ENCODE peak calls at places on chromosomes 6 and 20, in eight cellular contexts. U is suprapubic skin, S is right lobe of liver, B is body of pancreas, D is sigmoid colon, Q is tibial nerve, M is heart left ventricle, Y is transverse colon. V is an unnamed sample.

GRCh38 chr6:152246554-152247337 is 390.4 kb downstream of the SYNE1 start:
- DNase-seq in U (no peak), Q (no peak), Y (no peak), M (no peak), S (no peak), D (no peak), B (no peak), V (no peak)

GRCh38 chr6:119129148-119129967 is 50.9 kb upstream of the FAM184A start:
- DNase-seq in B (no peak), D (no peak), M (no peak), S (no peak), Y (no peak), Q (no peak), U (no peak), V (no peak)

GRCh38 chr6:26045939-26046368 is 41.3 kb upstream of the HFE start:
- DNase-seq in S (no peak), Q (no peak), M (no peak), B (no peak), D (no peak), U (no peak), Y (no peak), V (no peak)

GRCh38 chr6:37456126-37456525 is 23.1 kb downstream of the CMTR1 start:
- DNase-seq in B (no peak), Y (no peak), D (no peak), S (no peak), U (no peak), Q (no peak), M (no peak), V (peak)

GRCh38 chr6:57147401-57147800 is 24.7 kb upstream of the BAG2 start:
- DNase-seq in Q (no peak), S (no peak), D (no peak), U (no peak), B (no peak), Y (no peak), M (no peak), V (no peak)

GRCh38 chr6:28683945-28684538 is 158.4 kb downstream of the GPX5 start:
- DNase-seq in U (no peak), Q (no peak), M (no peak), S (no peak), D (no peak), B (peak), Y (peak), V (no peak)

GRCh38 chr6:145904391-145904790 is 59.8 kb downstream of the SHPRH start:
- DNase-seq in D (no peak), Q (no peak), U (no peak), Y (no peak), M (no peak), B (no peak), S (no peak), V (no peak)

GRCh38 chr20:25454153-25454900 is 46.9 kb downstream of the GINS1 start:
- DNase-seq in B (no peak), Q (no peak), U (no peak), D (no peak), M (no peak), S (no peak), Y (no peak), V (no peak)

GRCh38 chr6:89928604-89929003 is 34.3 kb downstream of the GJA10 start:
- DNase-seq in S (no peak), U (no peak), M (no peak), D (no peak), Q (no peak), B (no peak), Y (no peak), V (no peak)

GRCh38 chr6:129203190-129203900 is 320.4 kb downstream of the LAMA2 start:
- DNase-seq in B (no peak), M (no peak), U (no peak), S (no peak), Y (no peak), D (no peak), Q (no peak), V (no peak)

GRCh38 chr6:125124250-125124777 is 29.3 kb upstream of the TPD52L1 start:
- DNase-seq in Q (no peak), S (peak), M (no peak), Y (no peak), B (no peak), U (no peak), D (no peak), V (no peak)

GRCh38 chr6:52526634-52527033 is 50.2 kb downstream of the TRAM2 start:
- DNase-seq in S (no peak), Y (no peak), U (no peak), M (no peak), Q (no peak), B (no peak), D (no peak), V (no peak)

GRCh38 chr6:13256614-13257013 is 71.7 kb downstream of the TBC1D7 start:
- DNase-seq in Y (no peak), M (no peak), Q (no peak), B (no peak), S (no peak), U (no peak), D (no peak), V (peak)

GRCh38 chr6:42104807-42105713 is 37.4 kb downstream of the C6orf132 start:
- DNase-seq in S (no peak), D (no peak), M (no peak), Y (no peak), B (no peak), Q (no peak), U (no peak), V (no peak)

GRCh38 chr20:13211956-13212618 is 9.0 kb upstream of the ISM1 start:
- DNase-seq in U (no peak), Q (no peak), M (no peak), D (no peak), B (no peak), Y (no peak), S (no peak), V (no peak)

GRCh38 chr20:20875716-20876115 is 163.3 kb upstream of the RALGAPA2 start:
- DNase-seq in Y (no peak), U (no peak), M (no peak), S (no peak), B (no peak), Q (no peak), D (no peak), V (no peak)

GRCh38 chr6:118294906-118295305 is 253.2 kb upstream of the PLN start:
- DNase-seq in U (no peak), D (no peak), B (no peak), Y (no peak), S (no peak), M (no peak), Q (no peak), V (no peak)

GRCh38 chr20:57678340-57678739 is 31.5 kb downstream of the PMEPA1 start:
- DNase-seq in D (no peak), M (peak), Q (no peak), B (no peak), S (no peak), U (no peak), Y (peak), V (no peak)

GRCh38 chr20:24892522-24892921 is 56.5 kb upstream of the CST7 start:
- DNase-seq in S (no peak), Q (no peak), D (peak), Y (no peak), M (no peak), U (no peak), B (no peak), V (no peak)

GRCh38 chr6:20034408-20034769 is 177.9 kb downstream of the MBOAT1 start:
- DNase-seq in Q (no peak), Y (no peak), M (no peak), D (no peak), S (no peak), U (no peak), B (no peak), V (no peak)

GRCh38 chr6:142276256-142276655 is 25.6 kb upstream of the ADGRG6 start:
- DNase-seq in U (no peak), Y (no peak), M (no peak), S (no peak), B (no peak), Q (no peak), D (no peak), V (no peak)

GRCh38 chr6:69487688-69488087 is 309.1 kb downstream of the LMBRD1 start:
- DNase-seq in B (no peak), S (no peak), Y (no peak), U (no peak), D (no peak), Q (no peak), M (no peak), V (no peak)

GRCh38 chr6:150157076-150157475 is 14.2 kb downstream of the PPP1R14C start:
- DNase-seq in S (no peak), Q (no peak), Y (no peak), B (no peak), M (no peak), U (no peak), D (no peak), V (no peak)

GRCh38 chr20:49346682-49347081 is 68.8 kb upstream of the ZNFX1 start:
- DNase-seq in D (no peak), B (no peak), Q (no peak), U (no peak), M (no peak), Y (no peak), S (no peak), V (no peak)

GRCh38 chr6:71446084-71446869 is 157.7 kb downstream of the OGFRL1 start:
- DNase-seq in B (no peak), Q (no peak), M (no peak), D (no peak), Y (no peak), U (no peak), S (no peak), V (no peak)

GRCh38 chr6:64516393-64516792 is 880.8 kb downstream of the PHF3 start:
- DNase-seq in B (no peak), S (no peak), M (no peak), Y (no peak), Q (no peak), D (no peak), U (no peak), V (no peak)

GRCh38 chr6:1485678-1486077 is 96.3 kb downstream of the FOXF2 start:
- DNase-seq in S (no peak), M (no peak), Q (no peak), D (no peak), Y (no peak), U (no peak), B (no peak), V (peak)

GRCh38 chr20:3890410-3890751 is 1.2 kb downstream of the PANK2 start:
- DNase-seq in M (no peak), D (peak), U (no peak), B (no peak), Q (no peak), Y (no peak), S (no peak), V (no peak)

GRCh38 chr6:11780097-11780428 is 1.5 kb upstream of the ADTRP start:
- DNase-seq in Q (no peak), M (no peak), S (no peak), D (no peak), U (no peak), Y (no peak), B (no peak), V (no peak)

GRCh38 chr6:24274441-24275083 is 83.3 kb downstream of the DCDC2 start:
- DNase-seq in U (no peak), Q (no peak), M (no peak), S (no peak), D (no peak), Y (no peak), B (no peak), V (no peak)

GRCh38 chr6:15523679-15524630 is 138.9 kb downstream of the DTNBP1 start:
- DNase-seq in M (no peak), Y (no peak), U (peak), Q (no peak), D (no peak), B (no peak), S (no peak), V (peak)

GRCh38 chr6:69584913-69585729 is 211.7 kb downstream of the LMBRD1 start:
- DNase-seq in M (no peak), Q (no peak), D (no peak), U (no peak), B (no peak), Y (no peak), S (no peak), V (no peak)

GRCh38 chr6:18207949-18208348 is 52.7 kb downstream of the KDM1B start:
- DNase-seq in B (no peak), U (no peak), Y (no peak), S (no peak), D (no peak), Q (no peak), M (no peak), V (no peak)

GRCh38 chr6:70280462-70280861 is 22.4 kb downstream of the COL9A1 start:
- DNase-seq in M (no peak), Y (peak), S (peak), Q (no peak), U (no peak), D (no peak), B (peak), V (no peak)

GRCh38 chr6:167049275-167049674 is 50.1 kb downstream of the CEP43 start:
- DNase-seq in D (no peak), B (no peak), S (no peak), U (no peak), M (no peak), Q (no peak), Y (no peak), V (no peak)

GRCh38 chr6:167044696-167045095 is 45.5 kb downstream of the CEP43 start:
- DNase-seq in Q (no peak), M (no peak), U (no peak), S (no peak), Y (no peak), D (no peak), B (no peak), V (no peak)

GRCh38 chr6:167046861-167047495 is 47.8 kb downstream of the CEP43 start:
- DNase-seq in U (no peak), B (no peak), Q (no peak), Y (no peak), S (no peak), D (no peak), M (no peak), V (no peak)

GRCh38 chr6:167047554-167047953 is 48.4 kb downstream of the CEP43 start:
- DNase-seq in Q (no peak), M (no peak), D (no peak), S (no peak), Y (peak), B (no peak), U (no peak), V (no peak)

DNA sequence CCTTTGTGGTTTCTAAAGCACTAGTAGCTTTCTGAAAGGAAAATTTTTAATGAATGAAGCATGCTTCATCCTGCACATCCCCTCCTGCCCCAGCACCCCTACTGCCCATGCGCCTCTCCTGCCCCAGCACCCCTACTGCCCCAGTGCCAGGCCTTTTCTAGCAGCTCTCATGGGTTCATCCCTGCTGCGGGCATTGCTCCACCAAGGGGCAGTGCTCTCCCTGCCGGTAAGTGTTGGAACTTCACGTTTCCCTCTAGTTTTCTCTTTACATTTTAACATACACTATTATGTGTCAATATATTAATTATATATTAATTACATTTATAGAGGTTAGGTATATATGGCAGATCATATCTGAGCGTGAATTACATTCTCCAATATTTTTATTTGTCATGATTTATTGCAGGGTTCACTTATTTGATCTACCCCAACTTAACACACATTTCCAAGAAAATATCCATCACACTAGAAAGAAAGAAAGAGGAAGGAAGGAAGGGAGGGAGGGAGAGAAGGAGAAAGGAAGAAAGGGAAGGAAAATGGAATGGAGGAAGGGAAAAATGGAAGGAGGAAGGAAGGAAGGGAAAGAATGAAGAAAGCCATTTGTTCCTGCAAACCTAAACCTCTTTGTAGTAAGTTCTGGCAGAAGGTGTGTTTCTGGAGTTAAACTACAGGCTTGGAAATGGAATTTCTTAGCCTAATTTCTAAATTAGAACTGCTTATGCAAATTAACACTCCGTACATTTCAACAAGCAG is 46.8 kb downstream of the CEP43 start:
- DNase-seq in U (no peak), M (no peak), S (no peak), Q (no peak), Y (no peak), D (no peak), B (no peak), V (no peak)
- TF ChIP-seq CTCF in U (no peak), M (no peak), S (peak), Q (no peak), Y (no peak), D (no peak), B (no peak), V (no peak)

GRCh38 chr6:158786645-158787304 is 32.4 kb downstream of the EZR start:
- DNase-seq in S (no peak), M (no peak), B (no peak), Y (peak), Q (no peak), D (no peak), U (no peak), V (no peak)

GRCh38 chr6:158784505-158784904 is 34.7 kb downstream of the EZR start:
- DNase-seq in M (no peak), B (no peak), Y (no peak), Q (no peak), D (no peak), S (no peak), U (no peak), V (no peak)

GRCh38 chr6:158783851-158784250 is 35.3 kb downstream of the EZR start:
- DNase-seq in B (no peak), Y (peak), S (no peak), D (no peak), Q (no peak), U (no peak), M (no peak), V (no peak)

GRCh38 chr6:158783167-158783450 is 36.1 kb downstream of the EZR start:
- DNase-seq in U (no peak), M (no peak), Q (no peak), S (no peak), Y (peak), B (no peak), D (no peak), V (no peak)

DNA sequence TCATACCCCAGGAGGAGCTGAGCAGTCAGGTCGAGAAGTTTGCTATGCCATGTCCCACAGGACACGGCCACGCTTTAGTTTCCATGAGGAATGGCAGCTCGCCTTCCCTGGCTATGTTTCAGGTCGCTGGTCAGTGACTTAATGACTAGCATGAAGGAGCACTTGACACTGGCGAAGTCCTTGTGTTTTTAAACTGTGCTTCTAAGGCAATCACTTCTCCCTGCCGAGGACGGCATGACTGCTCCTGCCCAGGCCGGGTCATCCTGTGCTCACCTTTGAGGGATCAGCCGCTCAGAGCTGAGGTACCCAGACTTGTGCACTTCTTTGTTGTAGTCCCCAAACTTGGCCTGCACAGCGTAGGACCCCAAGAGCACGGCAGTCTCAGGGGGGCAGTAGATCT is 34.1 kb downstream of the EZR start:
- DNase-seq in M (no peak), D (no peak), Y (peak), B (no peak), Q (no peak), S (no peak), U (no peak), V (no peak)
- TF ChIP-seq POLR2A in M (no peak), D (no peak), Y (no peak), B (no peak), Q (no peak), S (no peak), U (no peak), V (no peak)

GRCh38 chr6:22447191-22447590 is 122.2 kb upstream of the HDGFL1 start:
- DNase-seq in D (no peak), Y (no peak), B (no peak), S (no peak), Q (no peak), U (no peak), M (peak), V (no peak)

GRCh38 chr6:22444335-22444734 is 125.0 kb upstream of the HDGFL1 start:
- DNase-seq in S (no peak), D (no peak), B (no peak), M (no peak), Y (no peak), U (no peak), Q (no peak), V (no peak)

GRCh38 chr6:22448311-22448711 is 121.1 kb upstream of the HDGFL1 start:
- DNase-seq in B (no peak), U (no peak), Y (no peak), D (no peak), S (no peak), Q (no peak), M (no peak), V (no peak)

GRCh38 chr6:22445946-22446345 is 123.4 kb upstream of the HDGFL1 start:
- DNase-seq in U (no peak), S (no peak), Y (no peak), B (no peak), Q (no peak), M (no peak), D (no peak), V (no peak)

GRCh38 chr6:22447862-22448261 is 121.5 kb upstream of the HDGFL1 start:
- DNase-seq in S (no peak), U (no peak), Q (no peak), M (no peak), B (no peak), D (no peak), Y (no peak), V (no peak)
- H3K4me3 ChIP-seq in S (no peak), U (no peak), Q (no peak), M (no peak), B (no peak), D (no peak), Y (no peak), V (no peak)

GRCh38 chr20:326645-327031 is 1.3 kb downstream of the SOX12 start:
- DNase-seq in Q (no peak), Y (peak), S (peak), M (no peak), B (peak), D (peak), U (no peak), V (peak)

GRCh38 chr20:325043-325888 is at the start of gene SOX12:
- DNase-seq in D (peak), U (peak), M (peak), B (peak), Y (peak), S (peak), Q (peak), V (peak)

GRCh38 chr20:327041-327945 is 1.9 kb downstream of the SOX12 start:
- DNase-seq in D (peak), S (peak), M (peak), Y (peak), Q (peak), B (peak), U (peak), V (peak)

GRCh38 chr20:325889-326644 is 715 bp downstream of the SOX12 start:
- DNase-seq in Q (no peak), S (peak), B (peak), U (peak), Y (peak), D (peak), M (peak), V (peak)

DNA sequence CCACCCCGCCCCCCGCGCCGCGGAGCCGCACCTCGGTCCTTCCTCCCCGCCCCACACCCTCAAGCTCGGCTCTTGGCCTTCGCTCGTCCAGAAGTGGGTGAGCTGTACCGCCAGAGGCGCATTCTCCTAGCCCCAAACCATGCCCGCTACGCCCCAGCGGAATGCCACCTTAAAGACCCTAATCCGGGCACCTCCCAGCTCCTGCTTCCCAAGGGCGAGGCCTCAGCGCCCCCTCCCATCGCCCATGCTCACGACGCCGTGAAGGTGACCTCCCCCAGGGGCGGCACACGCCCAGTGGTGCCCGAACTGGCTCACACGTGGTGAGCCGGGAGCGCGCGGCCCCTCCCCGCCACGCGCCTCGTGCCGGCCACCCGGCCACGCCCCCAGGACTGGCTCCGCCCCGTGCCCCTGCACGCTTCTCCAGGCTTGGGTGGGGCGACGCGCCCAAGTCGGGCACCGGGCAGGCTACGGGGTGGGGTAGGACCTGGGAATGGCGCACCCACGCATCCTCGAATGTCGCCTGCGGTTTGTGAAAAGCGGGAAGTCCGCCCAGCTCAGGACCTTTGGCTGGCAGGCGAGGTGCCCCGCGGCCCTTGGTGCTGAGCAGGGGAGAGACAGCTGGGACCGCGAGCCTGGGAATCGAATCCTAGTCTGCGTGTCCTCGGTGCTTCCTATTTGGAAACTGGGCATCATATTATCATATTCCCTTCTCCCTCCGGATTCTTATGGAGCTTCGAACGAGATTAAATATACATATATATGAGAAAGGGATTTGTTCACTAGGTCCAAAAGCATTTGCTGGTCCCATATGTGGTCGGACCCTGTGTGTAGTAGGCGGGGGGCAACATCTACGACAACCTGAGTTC is 942 bp upstream of the SOX12 start:
- DNase-seq in Q (peak), B (peak), M (peak), S (peak), U (peak), Y (peak), D (peak), V (peak)
- TF ChIP-seq CTCF in Q (peak), B (peak), M (no peak), S (peak), U (peak), Y (peak), D (peak), V (no peak)